ENCODE peak calls at places on chromosome 6, in six cellular contexts. M is transverse colon, L is adrenal gland, Y is A549, E is stomach, C is vagina. S is an unnamed sample.

GRCh38 chr6:146543940-146544661 is 468 bp downstream of the RAB32 start:
- DNase-seq in M (peak), L (peak), Y (peak), E (peak), C (no peak), S (peak)

GRCh38 chr6:19988555-19988954 is 151.4 kb downstream of the ID4 start:
- DNase-seq in M (no peak), L (no peak), Y (no peak), E (no peak), C (no peak), S (no peak)

GRCh38 chr6:150806790-150807189 is 58.7 kb upstream of the MTHFD1L start:
- DNase-seq in M (no peak), L (no peak), Y (no peak), E (no peak), C (no peak), S (no peak)

GRCh38 chr6:41326092-41326491 is 9.3 kb upstream of the NCR2 start:
- DNase-seq in M (no peak), L (no peak), Y (no peak), E (no peak), C (no peak), S (no peak)

GRCh38 chr6:52598824-52599190 is 21.9 kb upstream of the TRAM2 start:
- DNase-seq in M (no peak), L (no peak), Y (no peak), E (no peak), C (peak), S (no peak)

GRCh38 chr6:6793388-6794250 is 205.1 kb downstream of the LY86 start:
- DNase-seq in M (no peak), L (no peak), Y (no peak), E (no peak), C (no peak), S (no peak)

GRCh38 chr6:122735618-122736017 is 43.9 kb upstream of the FABP7 start:
- DNase-seq in M (no peak), L (no peak), Y (no peak), E (no peak), C (no peak), S (no peak)

GRCh38 chr6:105794263-105794662 is 291.9 kb upstream of the PRDM1 start:
- DNase-seq in M (peak), L (peak), Y (peak), E (peak), C (no peak), S (no peak)

GRCh38 chr6:7156666-7157278 is 49.0 kb downstream of the RREB1 start:
- DNase-seq in M (no peak), L (no peak), Y (no peak), E (no peak), C (no peak), S (no peak)

GRCh38 chr6:168908887-168909286 is 344.8 kb downstream of the THBS2 start:
- DNase-seq in M (no peak), L (no peak), Y (peak), E (no peak), C (no peak), S (no peak)

GRCh38 chr6:52594216-52594615 is 17.4 kb upstream of the TRAM2 start:
- DNase-seq in M (no peak), L (no peak), Y (no peak), E (no peak), C (peak), S (no peak)

GRCh38 chr6:151665329-151665728 is 142.2 kb upstream of the ESR1 start:
- DNase-seq in M (no peak), L (no peak), Y (no peak), E (no peak), C (no peak), S (no peak)

GRCh38 chr6:39925191-39925930 is 8.9 kb downstream of the MOCS1 start:
- DNase-seq in M (no peak), L (peak), Y (no peak), E (no peak), C (no peak), S (no peak)

GRCh38 chr6:166176106-166176505 is 8.5 kb upstream of the TBXT start:
- DNase-seq in M (no peak), L (no peak), Y (no peak), E (no peak), C (no peak), S (no peak)

GRCh38 chr6:119022796-119023195 is 55.7 kb downstream of the FAM184A start:
- DNase-seq in M (no peak), L (no peak), Y (no peak), E (no peak), C (no peak), S (no peak)

GRCh38 chr6:149061933-149062332 is 255.6 kb upstream of the TAB2 start:
- DNase-seq in M (no peak), L (no peak), Y (no peak), E (no peak), C (no peak), S (no peak)

GRCh38 chr6:40634429-40634828 is 47.3 kb upstream of the LRFN2 start:
- DNase-seq in M (no peak), L (no peak), Y (no peak), E (no peak), C (no peak), S (no peak)

GRCh38 chr6:166862287-166862977 is 93.9 kb downstream of the RNASET2 start:
- DNase-seq in M (no peak), L (no peak), Y (peak), E (peak), C (no peak), S (peak)

GRCh38 chr6:145006914-145007313 is 721.8 kb downstream of the UTRN start:
- DNase-seq in M (no peak), L (no peak), Y (no peak), E (no peak), C (no peak), S (no peak)

GRCh38 chr6:39003072-39003471 is 45.5 kb upstream of the GLP1R start:
- DNase-seq in M (no peak), L (no peak), Y (no peak), E (no peak), C (no peak), S (no peak)

GRCh38 chr6:96002576-96002910 is 13.2 kb upstream of the FUT9 start:
- DNase-seq in M (no peak), L (no peak), Y (no peak), E (no peak), C (no peak), S (no peak)
- TF ChIP-seq POLR2A in M (no peak), L (no peak), Y (no peak), E (no peak), C (no peak), S (no peak)

GRCh38 chr6:36098920-36099647 is 31.2 kb upstream of the MAPK13 start:
- DNase-seq in M (no peak), L (no peak), Y (no peak), E (no peak), C (no peak), S (no peak)
- TF ChIP-seq POLR2A in M (no peak), L (no peak), Y (no peak), E (no peak), C (no peak), S (no peak)

GRCh38 chr6:132401120-132401940 is at the start of gene MOXD1:
- DNase-seq in M (peak), L (peak), Y (peak), E (peak), C (no peak), S (no peak)
- TF ChIP-seq POLR2A in M (no peak), L (peak), Y (no peak), E (no peak), C (peak), S (no peak)

GRCh38 chr6:30164714-30165113 is 1.4 kb downstream of the TRIM15 start:
- DNase-seq in M (no peak), L (no peak), Y (no peak), E (no peak), C (no peak), S (no peak)

GRCh38 chr6:30160791-30161261 is at the start of gene TRIM10:
- DNase-seq in M (no peak), L (no peak), Y (no peak), E (no peak), C (no peak), S (no peak)

GRCh38 chr6:30162265-30163089 is 869 bp upstream of the TRIM15 start:
- DNase-seq in M (no peak), L (no peak), Y (no peak), E (no peak), C (no peak), S (no peak)

GRCh38 chr6:30163918-30164654 is 740 bp downstream of the TRIM15 start:
- DNase-seq in M (no peak), L (no peak), Y (no peak), E (no peak), C (no peak), S (no peak)

DNA sequence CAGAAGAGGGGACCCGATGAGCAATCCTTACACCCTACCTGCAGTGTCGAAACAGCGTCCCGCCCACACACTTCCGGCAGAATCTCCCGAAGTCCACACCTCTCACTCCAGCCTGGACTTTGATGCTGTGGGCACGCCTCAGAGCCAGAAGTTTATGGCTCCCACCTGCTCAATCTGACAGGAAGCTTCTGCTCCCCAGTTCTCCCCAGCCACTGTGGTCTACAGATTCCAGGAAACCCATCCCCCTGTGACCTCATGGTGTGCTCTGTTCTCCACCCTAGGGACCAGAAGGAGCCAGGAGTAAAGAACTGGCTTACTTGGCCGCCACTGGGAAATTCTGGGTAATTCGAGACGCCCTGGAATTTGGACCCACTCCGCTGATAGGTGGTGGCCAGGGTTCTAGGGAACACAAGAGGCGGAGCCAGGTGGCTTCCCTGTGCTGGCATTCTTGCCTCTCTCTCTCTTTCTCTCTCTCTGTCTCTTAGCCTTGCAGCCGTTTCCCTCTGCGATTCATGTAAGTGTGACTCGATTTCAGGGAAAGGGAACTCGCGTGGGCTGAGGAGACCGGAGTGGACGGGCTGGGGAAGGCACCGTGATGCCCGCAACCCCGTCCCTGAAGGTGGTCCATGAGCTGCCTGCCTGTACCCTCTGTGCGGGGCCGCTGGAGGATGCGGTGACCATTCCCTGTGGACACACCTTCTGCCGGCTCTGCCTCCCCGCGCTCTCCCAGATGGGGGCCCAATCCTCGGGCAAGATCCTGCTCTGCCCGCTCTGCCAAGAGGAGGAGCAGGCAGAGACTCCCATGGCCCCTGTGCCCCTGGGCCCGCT is at the start of gene TRIM15:
- DNase-seq in M (peak), L (no peak), Y (no peak), E (no peak), C (no peak), S (no peak)
- TF ChIP-seq POLR2A in M (peak), L (no peak), Y (no peak), E (no peak), C (no peak), S (no peak)

DNA sequence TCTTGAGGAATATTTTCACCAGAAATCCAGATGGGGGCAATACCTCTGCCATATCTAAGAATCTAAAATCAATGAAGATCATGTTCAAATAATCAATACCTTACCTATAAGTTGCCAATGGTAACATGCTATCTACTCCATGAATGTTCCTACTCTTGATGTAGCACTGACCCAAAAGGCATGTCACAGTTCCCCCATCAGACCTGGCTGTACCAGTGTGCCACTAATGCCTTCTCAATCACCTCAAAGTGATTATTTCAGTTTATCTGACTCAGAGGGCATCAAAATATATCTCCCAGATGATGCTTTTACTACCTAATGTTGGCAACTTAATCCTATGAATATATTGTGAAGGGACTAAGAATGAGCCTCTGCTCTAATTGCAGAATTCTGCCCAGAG is 5.5 kb downstream of the PDCD2 start:
- DNase-seq in M (no peak), L (no peak), Y (no peak), E (no peak), C (no peak), S (no peak)
- TF ChIP-seq POLR2A in M (no peak), L (no peak), Y (no peak), E (no peak), C (no peak), S (no peak)

GRCh38 chr6:35342258-35343091 is at the start of gene PPARD:
- DNase-seq in M (peak), L (peak), Y (peak), E (peak), C (peak), S (peak)
- TF ChIP-seq POLR2A in M (peak), L (peak), Y (peak), E (no peak), C (peak), S (peak)

DNA sequence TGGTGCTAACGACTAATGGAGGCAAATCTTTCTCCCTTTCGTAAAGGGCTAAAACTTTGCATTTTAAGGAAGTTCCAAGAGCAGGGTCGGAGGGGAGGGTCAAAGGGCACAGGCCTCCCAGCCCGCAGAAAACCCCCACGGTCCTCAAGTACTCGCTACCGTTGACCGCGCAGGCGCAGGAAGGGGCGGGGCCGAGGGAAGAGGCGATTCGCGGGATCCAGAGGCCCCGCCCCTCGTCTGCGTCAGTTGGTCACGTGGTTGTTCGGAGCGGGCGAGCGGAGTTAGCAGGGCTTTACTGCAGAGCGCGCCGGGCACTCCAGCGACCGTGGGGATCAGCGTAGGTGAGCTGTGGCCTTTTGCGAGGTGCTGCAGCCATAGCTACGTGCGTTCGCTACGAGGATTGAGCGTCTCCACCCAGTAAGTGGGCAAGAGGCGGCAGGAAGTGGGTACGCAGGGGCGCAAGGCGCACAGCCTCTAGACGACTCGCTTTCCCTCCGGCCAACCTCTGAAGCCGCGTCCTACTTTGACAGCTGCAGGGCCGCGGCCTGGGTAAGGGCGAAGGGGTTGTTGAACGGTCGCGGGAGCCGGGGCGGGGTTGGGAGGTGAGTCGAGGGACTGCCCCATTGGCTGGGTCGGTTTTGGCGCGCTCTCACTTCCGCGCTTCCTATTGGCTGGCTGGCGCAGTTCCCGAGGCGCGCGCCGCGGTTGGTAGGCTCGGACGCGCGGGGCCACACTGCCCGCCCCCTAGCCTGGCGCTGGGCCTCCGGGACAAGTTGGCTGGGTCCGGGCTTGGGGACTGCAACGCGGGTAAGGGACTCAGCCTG is at the start of gene GMNN:
- DNase-seq in M (peak), L (peak), Y (peak), E (peak), C (no peak), S (peak)
- TF ChIP-seq POLR2A in M (peak), L (peak), Y (peak), E (peak), C (peak), S (peak)

DNA sequence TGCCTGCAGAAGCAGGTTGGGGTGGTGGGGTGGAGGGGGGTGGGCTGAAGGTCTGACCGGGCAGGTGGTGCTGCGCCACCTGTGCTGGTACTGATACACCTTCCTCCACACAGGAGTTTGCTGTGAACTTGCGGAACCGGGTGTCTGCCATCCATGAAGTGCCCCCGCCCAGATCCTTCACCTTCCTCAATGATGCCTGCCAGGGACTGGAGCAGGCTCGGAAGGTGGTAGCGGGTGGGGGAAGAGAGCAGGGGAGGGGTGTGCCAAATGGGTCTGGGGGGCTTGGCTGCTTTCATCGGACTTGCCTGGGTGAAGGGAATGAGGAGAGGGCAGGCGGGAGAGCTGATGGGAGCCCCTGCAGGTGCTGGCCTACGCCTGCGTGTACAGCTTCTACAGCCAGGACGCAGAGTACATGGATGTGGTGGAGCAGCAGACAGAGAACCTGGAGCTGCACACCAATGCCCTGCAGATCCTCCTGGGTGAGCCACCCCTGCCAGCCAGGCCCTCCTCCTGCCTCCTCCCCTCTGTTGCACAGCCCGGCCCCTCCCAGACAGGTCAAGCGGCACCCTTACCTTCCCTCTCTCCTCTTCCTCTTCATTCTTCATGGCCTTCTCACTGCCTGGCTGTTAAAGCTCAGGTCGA is 6.7 kb downstream of the DNPH1 start:
- DNase-seq in M (no peak), L (peak), Y (no peak), E (no peak), C (no peak), S (no peak)
- TF ChIP-seq POLR2A in M (no peak), L (no peak), Y (no peak), E (no peak), C (no peak), S (no peak)

GRCh38 chr6:3751730-3752537 is 421 bp upstream of the PXDC1 start:
- DNase-seq in M (peak), L (peak), Y (peak), E (peak), C (no peak), S (peak)
- TF ChIP-seq POLR2A in M (peak), L (peak), Y (no peak), E (no peak), C (peak), S (peak)

GRCh38 chr6:123806561-123806960 is 2.9 kb downstream of the NKAIN2 start:
- DNase-seq in M (no peak), L (no peak), Y (no peak), E (no peak), C (no peak), S (no peak)
- TF ChIP-seq POLR2A in M (no peak), L (no peak), Y (no peak), E (no peak), C (no peak), S (no peak)

S was measured in prostate gland.